ENCODE peak calls at places on chromosomes 2 and 18, in ten cellular contexts. M, F, B, I, K, J, E, V, S and D are unnamed samples.

GRCh38 chr2:97728091-97728596 is 14.8 kb downstream of the ZAP70 start:
- DNase-seq in M (no peak), F (no peak), B (no peak), I (no peak), K (no peak), J (no peak), E (no peak), V (peak; percentile 20), S (peak; percentile 2), D (no peak)

GRCh38 chr2:227411320-227411989 is 23.7 kb upstream of the SCYGR1 start:
- DNase-seq in M (no peak), F (peak; percentile 40), B (peak; percentile 35), I (no peak), K (no peak), J (no peak), E (peak; percentile 70), V (no peak), S (no peak), D (no peak)

GRCh38 chr2:26114144-26114543 is 58.7 kb upstream of the GAREM2 start:
- DNase-seq in M (no peak), F (no peak), B (no peak), I (no peak), K (no peak), J (no peak), E (no peak), V (no peak), S (no peak), D (no peak)

GRCh38 chr18:75067996-75068645 is 140.8 kb downstream of the PTGR3 start:
- DNase-seq in M (no peak), F (no peak), B (no peak), I (no peak), K (no peak), J (no peak), E (peak; percentile 11), V (no peak), S (no peak), D (peak; percentile 36)

GRCh38 chr2:234133004-234133403 is 82.5 kb downstream of the SPP2 start:
- DNase-seq in M (no peak), F (no peak), B (peak; percentile 57), I (no peak), K (no peak), J (no peak), E (peak; percentile 60), V (no peak), S (no peak), D (no peak)

GRCh38 chr2:237139123-237139675 is 53.5 kb downstream of the COPS8 start:
- DNase-seq in M (no peak), F (no peak), B (no peak), I (no peak), K (no peak), J (no peak), E (peak; percentile 16), V (no peak), S (no peak), D (no peak)

GRCh38 chr2:216971632-216972031 is 111.8 kb upstream of the TNP1 start:
- DNase-seq in M (no peak), F (no peak), B (no peak), I (no peak), K (no peak), J (no peak), E (no peak), V (no peak), S (no peak), D (no peak)

GRCh38 chr2:238868616-238869292 is 20.9 kb downstream of the TWIST2 start:
- DNase-seq in M (no peak), F (no peak), B (peak; percentile 82), I (no peak), K (no peak), J (no peak), E (peak; percentile 52), V (no peak), S (no peak), D (peak; percentile 51)

GRCh38 chr2:65228249-65228750 is 669 bp downstream of the ACTR2 start:
- DNase-seq in M (no peak), F (no peak), B (peak; percentile 18), I (no peak), K (peak; percentile 34), J (peak; percentile 13), E (no peak), V (no peak), S (peak; percentile 6), D (no peak)

GRCh38 chr2:170185319-170185718 is 7.4 kb downstream of the MYO3B start:
- DNase-seq in M (no peak), F (no peak), B (no peak), I (no peak), K (no peak), J (no peak), E (no peak), V (no peak), S (no peak), D (no peak)

GRCh38 chr2:61793389-61793836 is 60.4 kb downstream of the FAM161A start:
- DNase-seq in M (peak; percentile 55), F (peak; percentile 45), B (peak; percentile 53), I (peak; percentile 84), K (peak; percentile 48), J (peak; percentile 53), E (peak; percentile 91), V (peak; percentile 67), S (no peak), D (peak; percentile 96)

GRCh38 chr2:11370377-11371098 is 26.1 kb upstream of the ROCK2 start:
- DNase-seq in M (no peak), F (no peak), B (peak; percentile 30), I (peak; percentile 93), K (no peak), J (no peak), E (no peak), V (no peak), S (no peak), D (no peak)

GRCh38 chr2:111117666-111118454 is 2.9 kb upstream of the BCL2L11 start:
- DNase-seq in M (no peak), F (no peak), B (peak; percentile 60), I (peak; percentile 60), K (no peak), J (no peak), E (peak; percentile 71), V (no peak), S (no peak), D (peak; percentile 75)

GRCh38 chr2:217065695-217066405 is 206.0 kb upstream of the TNP1 start:
- DNase-seq in M (no peak), F (no peak), B (peak; percentile 85), I (peak; percentile 46), K (no peak), J (no peak), E (no peak), V (no peak), S (no peak), D (no peak)

GRCh38 chr2:180374502-180375281 is 367.6 kb upstream of the CWC22 start:
- DNase-seq in M (no peak), F (no peak), B (no peak), I (no peak), K (no peak), J (no peak), E (no peak), V (no peak), S (no peak), D (no peak)

GRCh38 chr2:166568409-166568808 is 74.4 kb upstream of the SCN7A start:
- DNase-seq in M (no peak), F (no peak), B (no peak), I (no peak), K (no peak), J (no peak), E (no peak), V (no peak), S (no peak), D (no peak)

GRCh38 chr2:13462464-13462863 is 745.7 kb downstream of the TRIB2 start:
- DNase-seq in M (no peak), F (no peak), B (no peak), I (no peak), K (no peak), J (no peak), E (no peak), V (no peak), S (no peak), D (no peak)

GRCh38 chr18:35122586-35123224 is 81.5 kb downstream of the MAPRE2 start:
- DNase-seq in M (no peak), F (no peak), B (no peak), I (peak; percentile 23), K (no peak), J (no peak), E (peak; percentile 87), V (no peak), S (peak; percentile 42), D (peak; percentile 90)

GRCh38 chr2:227388537-227389011 is 825 bp upstream of the SCYGR1 start:
- DNase-seq in M (no peak), F (no peak), B (peak; percentile 90), I (no peak), K (no peak), J (no peak), E (no peak), V (no peak), S (no peak), D (no peak)

GRCh38 chr18:6401687-6402086 is 13.0 kb downstream of the L3MBTL4 start:
- DNase-seq in M (no peak), F (no peak), B (no peak), I (no peak), K (no peak), J (no peak), E (peak; percentile 61), V (no peak), S (no peak), D (peak; percentile 78)

GRCh38 chr2:233471291-233472035 is 95.1 kb downstream of the USP40 start:
- DNase-seq in M (no peak), F (no peak), B (no peak), I (no peak), K (no peak), J (no peak), E (peak; percentile 38), V (no peak), S (no peak), D (peak; percentile 14)

GRCh38 chr18:61400714-61401113 is 67.5 kb downstream of the CDH20 start:
- DNase-seq in M (no peak), F (no peak), B (peak; percentile 65), I (no peak), K (no peak), J (no peak), E (no peak), V (no peak), S (no peak), D (no peak)

GRCh38 chr2:161425966-161426365 is 9.9 kb downstream of the TBR1 start:
- DNase-seq in M (no peak), F (no peak), B (no peak), I (no peak), K (no peak), J (no peak), E (no peak), V (no peak), S (no peak), D (no peak)

GRCh38 chr18:59070181-59070912 is 69.3 kb upstream of the SEC11C start:
- DNase-seq in M (peak; percentile 48), F (peak; percentile 55), B (peak; percentile 73), I (peak; percentile 92), K (peak; percentile 50), J (peak; percentile 62), E (peak; percentile 88), V (peak; percentile 76), S (peak; percentile 79), D (peak; percentile 98)

GRCh38 chr18:51867767-51868166 is 472.2 kb upstream of the DCC start:
- DNase-seq in M (no peak), F (no peak), B (no peak), I (peak; percentile 62), K (no peak), J (no peak), E (no peak), V (no peak), S (no peak), D (no peak)

GRCh38 chr2:22855081-22855480 is 529.9 kb upstream of the KLHL29 start:
- DNase-seq in M (no peak), F (no peak), B (no peak), I (no peak), K (no peak), J (no peak), E (no peak), V (no peak), S (peak; percentile 72), D (no peak)

GRCh38 chr18:46276736-46277135 is 172.6 kb downstream of the HAUS1 start:
- DNase-seq in M (no peak), F (no peak), B (no peak), I (no peak), K (no peak), J (no peak), E (peak; percentile 53), V (no peak), S (no peak), D (no peak)

GRCh38 chr18:26457611-26458350 is 90.6 kb downstream of the KCTD1 start:
- DNase-seq in M (no peak), F (no peak), B (no peak), I (no peak), K (no peak), J (no peak), E (peak; percentile 75), V (no peak), S (peak; percentile 43), D (peak; percentile 94)